ENCODE peak calls at places on chromosomes 5 and 9, in ten cellular contexts. N is endodermal cell; V is heart left ventricle; X is CD8-positive, alpha-beta T cell; W is tibial nerve; J is left ventricle myocardium inferior; T is A673; C is GM23338; O is hepatocyte; I is HCT116. L is an unnamed sample.

GRCh38 chr5:120614512-120614911 is 150.4 kb downstream of the PRR16 start:
- DNase-seq in T (no peak), C (no peak), O (no peak), J (no peak), I (no peak), N (no peak), V (no peak), W (no peak), X (no peak), L (no peak)

GRCh38 chr9:23581936-23582335 is 244.1 kb downstream of the ELAVL2 start:
- DNase-seq in C (no peak), I (no peak), X (no peak), J (no peak), T (no peak), O (peak), W (no peak), V (no peak), N (no peak), L (no peak)

GRCh38 chr9:120947222-120947621 is 20.6 kb upstream of the TRAF1 start:
- DNase-seq in I (no peak), O (no peak), W (no peak), X (no peak), N (no peak), C (no peak), V (no peak), J (no peak), T (no peak), L (no peak)

GRCh38 chr5:161096006-161096405 is 244.0 kb upstream of the ATP10B start:
- DNase-seq in V (no peak), C (no peak), I (no peak), J (no peak), N (no peak), W (no peak), X (no peak), O (no peak), T (no peak), L (no peak)

GRCh38 chr9:97636903-97637302 is 3.3 kb downstream of the NCBP1 start:
- DNase-seq in I (no peak), V (no peak), O (no peak), X (no peak), T (no peak), C (no peak), J (no peak), N (no peak), W (no peak), L (no peak)

GRCh38 chr5:98784411-98784810 is 10.9 kb downstream of the RGMB start:
- DNase-seq in V (no peak), X (no peak), I (no peak), J (no peak), C (no peak), O (no peak), W (no peak), T (no peak), N (no peak), L (no peak)

GRCh38 chr5:167908596-167908995 is 382.8 kb upstream of the WWC1 start:
- DNase-seq in N (no peak), T (peak), J (no peak), W (no peak), V (no peak), X (no peak), O (no peak), C (no peak), I (no peak), L (no peak)

GRCh38 chr9:134492721-134493470 is 148.7 kb upstream of the COL5A1 start:
- DNase-seq in W (peak), C (no peak), J (no peak), O (no peak), V (no peak), I (no peak), T (no peak), N (no peak), X (no peak), L (peak)

GRCh38 chr5:141359790-141360426 is at the start of gene PCDHGB2:
- DNase-seq in C (peak), V (no peak), I (peak), W (no peak), O (no peak), T (peak), N (peak), X (no peak), J (no peak), L (no peak)

GRCh38 chr9:134913041-134913712 is 4.5 kb downstream of the FCN1 start:
- DNase-seq in X (no peak), O (no peak), C (no peak), V (no peak), N (no peak), J (no peak), T (no peak), I (no peak), W (no peak), L (no peak)

GRCh38 chr9:99680191-99680590 is 141.5 kb upstream of the NR4A3 start:
- DNase-seq in X (no peak), N (no peak), V (no peak), O (no peak), I (no peak), C (no peak), W (no peak), T (no peak), J (no peak), L (no peak)

GRCh38 chr5:27450607-27451006 is 412.2 kb upstream of the CDH9 start:
- DNase-seq in X (no peak), O (no peak), W (no peak), J (no peak), T (no peak), C (no peak), I (no peak), N (no peak), V (no peak), L (no peak)

GRCh38 chr5:645421-645820 is 33.3 kb downstream of the CEP72 start:
- DNase-seq in N (no peak), O (no peak), I (no peak), T (no peak), J (no peak), W (no peak), X (no peak), C (no peak), V (no peak), L (no peak)

GRCh38 chr5:55160493-55161209 is 680 bp downstream of the GPX8 start:
- DNase-seq in N (peak), V (peak), X (no peak), T (peak), O (peak), W (peak), I (peak), J (peak), C (peak), L (no peak)

GRCh38 chr5:134534058-134534725 is 8.7 kb downstream of the JADE2 start:
- DNase-seq in O (no peak), N (no peak), X (no peak), J (no peak), V (no peak), C (no peak), W (no peak), T (no peak), I (no peak), L (no peak)

GRCh38 chr9:133357656-133358055 is 1.3 kb downstream of the SURF2 start:
- DNase-seq in X (no peak), J (no peak), I (no peak), T (no peak), V (no peak), W (no peak), C (no peak), N (no peak), O (no peak), L (no peak)
- H3K27ac ChIP-seq in X (no peak), J (no peak), I (peak), T (no peak), V (no peak), W (no peak), C (no peak), N (no peak), O (no peak), L (no peak)

GRCh38 chr5:38207343-38207742 is 51.0 kb upstream of the EGFLAM start:
- DNase-seq in V (no peak), T (peak), N (peak), I (peak), J (no peak), C (peak), W (no peak), X (no peak), O (peak), L (no peak)
- TF ChIP-seq CTCF in V (no peak), T (no peak), N (peak), I (peak), J (no peak), C (no peak), W (no peak), X (no peak), O (no peak), L (peak)

GRCh38 chr5:68949256-68949655 is 144.6 kb upstream of the SLC30A5 start:
- DNase-seq in I (no peak), N (no peak), C (no peak), V (no peak), W (no peak), J (no peak), T (no peak), X (no peak), O (no peak), L (no peak)
- H3K4me3 ChIP-seq in I (no peak), N (no peak), C (no peak), V (no peak), W (no peak), J (no peak), T (no peak), X (no peak), O (no peak), L (no peak)

GRCh38 chr9:127521919-127522304 is 70.6 kb downstream of the LRSAM1 start:
- DNase-seq in N (no peak), W (no peak), I (no peak), X (no peak), V (peak), O (no peak), C (no peak), J (peak), T (no peak), L (no peak)
- H3K27ac ChIP-seq in N (peak), W (peak), I (no peak), X (no peak), V (peak), O (peak), C (peak), J (peak), T (no peak), L (no peak)

GRCh38 chr9:34646211-34647083 is at the start of gene GALT:
- DNase-seq in I (peak), W (peak), T (peak), N (peak), J (peak), X (peak), C (peak), V (peak), O (peak), L (peak)
- TF ChIP-seq CTCF in I (peak), W (peak), T (peak), N (peak), J (peak), X (peak), C (peak), V (peak), O (peak), L (peak)